ENCODE peak calls at places on chromosomes 4 and X, in four cellular contexts. A is GM23248, R is colonic mucosa, T is NCI-H524 treated with DMSO at 0.1 percent for 48 hours. W is an unnamed sample.

GRCh38 chrX:18983711-18984380 is at the start of gene PHKA2:
- DNase-seq in A (peak), R (peak), T (no peak), W (peak)

GRCh38 chr4:10371869-10372471 is 85.3 kb downstream of the ZNF518B start:
- DNase-seq in A (peak), R (no peak), T (no peak), W (no peak)

GRCh38 chrX:49193542-49193964 is 6.4 kb downstream of the SYP start:
- DNase-seq in A (no peak), R (no peak), T (no peak), W (no peak)

GRCh38 chr4:61805979-61806378 is 605.9 kb downstream of the ADGRL3 start:
- DNase-seq in A (no peak), R (no peak), T (no peak), W (no peak)

GRCh38 chr4:14254252-14254651 is 626.7 kb upstream of the BOD1L1 start:
- DNase-seq in A (peak), R (peak), T (no peak), W (peak)

GRCh38 chr4:140158234-140159030 is 4.4 kb upstream of the MAML3 start:
- DNase-seq in A (no peak), R (peak), T (peak), W (no peak)

GRCh38 chr4:3434891-3435683 is 6.7 kb upstream of the HGFAC start:
- DNase-seq in A (no peak), R (no peak), T (no peak), W (no peak)

GRCh38 chr4:122583906-122584305 is 37.0 kb downstream of the IL21 start:
- DNase-seq in A (peak), R (no peak), T (no peak), W (no peak)

GRCh38 chrX:31227250-31227649 is 155.4 kb upstream of the FTHL17 start:
- DNase-seq in A (peak), R (no peak), T (no peak), W (no peak)

GRCh38 chr4:67451464-67451863 is 93.8 kb downstream of the CENPC start:
- DNase-seq in A (peak), R (no peak), T (no peak), W (no peak)

GRCh38 chrX:24862343-24862742 is 153.4 kb downstream of the ARX start:
- DNase-seq in A (peak), R (no peak), T (no peak), W (no peak)

GRCh38 chr4:168440442-168441264 is 39.6 kb downstream of the DDX60L start:
- DNase-seq in A (peak), R (no peak), T (no peak), W (peak)

GRCh38 chrX:1393871-1394615 is 2.1 kb upstream of the SLC25A6 start:
- DNase-seq in A (no peak), R (no peak), T (no peak), W (no peak)

GRCh38 chr4:177251237-177251636 is 58.4 kb upstream of the NEIL3 start:
- DNase-seq in A (no peak), R (peak), T (no peak), W (no peak)

GRCh38 chr4:53463340-53463739 is 85.9 kb downstream of the FIP1L1 start:
- DNase-seq in A (no peak), R (no peak), T (no peak), W (no peak)

GRCh38 chrX:77293331-77293995 is 153.7 kb upstream of the FGF16 start:
- DNase-seq in A (no peak), R (no peak), T (no peak), W (no peak)

GRCh38 chr4:75895744-75896314 is 6.4 kb downstream of the PPEF2 start:
- DNase-seq in A (peak), R (peak), T (no peak), W (no peak)

GRCh38 chrX:154373340-154374306 is 811 bp downstream of the FLNA start:
- DNase-seq in A (peak), R (peak), T (no peak), W (peak)

GRCh38 chrX:69107231-69107739 is 58.0 kb downstream of the PJA1 start:
- DNase-seq in A (no peak), R (no peak), T (no peak), W (no peak)

GRCh38 chrX:51776851-51777250 is 33.6 kb downstream of the GSPT2 start:
- DNase-seq in A (no peak), R (no peak), T (no peak), W (no peak)

GRCh38 chr4:85798011-85798770 is 323.2 kb downstream of the ARHGAP24 start:
- DNase-seq in A (peak), R (no peak), T (no peak), W (no peak)

GRCh38 chr4:28482580-28482979 is 1621.9 kb downstream of the STIM2 start:
- DNase-seq in A (no peak), R (no peak), T (no peak), W (no peak)

GRCh38 chr4:1405636-1406415 is 416 bp downstream of the NKX1-1 start:
- DNase-seq in A (no peak), R (peak), T (no peak), W (no peak)

GRCh38 chr4:72320185-72320948 is 248.7 kb downstream of the ADAMTS3 start:
- DNase-seq in A (no peak), R (no peak), T (no peak), W (no peak)